ENCODE peak calls at places on chromosomes 2 and 18, in four cellular contexts. A, F, Q and H are unnamed samples.

GRCh38 chr18:55390898-55391297 is 197.1 kb downstream of the TCF4 start:
- DNase-seq in Q (no peak), F (no peak), A (no peak), H (no peak)

GRCh38 chr2:85216051-85216431 is 82.8 kb downstream of the TCF7L1 start:
- DNase-seq in Q (no peak), F (no peak), A (no peak), H (no peak)

GRCh38 chr18:78814321-78814720 is 165.3 kb upstream of the SALL3 start:
- DNase-seq in A (no peak), F (no peak), Q (no peak), H (no peak)

GRCh38 chr2:187994464-187995331 is 297.0 kb upstream of the GULP1 start:
- DNase-seq in Q (no peak), A (no peak), F (no peak), H (no peak)

GRCh38 chr2:173831312-173832229 is 133.6 kb downstream of the SP3 start:
- DNase-seq in Q (no peak), F (peak), A (no peak), H (no peak)

GRCh38 chr18:37425182-37425581 is 140.4 kb downstream of the CELF4 start:
- DNase-seq in Q (no peak), A (no peak), F (no peak), H (no peak)

GRCh38 chr2:172329404-172330059 is 97.9 kb upstream of the ITGA6 start:
- DNase-seq in F (peak), A (no peak), Q (no peak), H (no peak)

GRCh38 chr18:45998244-45998643 is 31.1 kb upstream of the EPG5 start:
- DNase-seq in F (no peak), A (peak), Q (no peak), H (no peak)

GRCh38 chr2:10646153-10646552 is 43.6 kb downstream of the NOL10 start:
- DNase-seq in A (no peak), F (no peak), Q (no peak), H (no peak)

GRCh38 chr2:120894936-120895335 is 159.3 kb downstream of the GLI2 start:
- DNase-seq in F (no peak), A (no peak), Q (no peak), H (no peak)

GRCh38 chr2:120892271-120892966 is 156.8 kb downstream of the GLI2 start:
- DNase-seq in F (no peak), A (no peak), Q (no peak), H (no peak)

GRCh38 chr2:120892967-120893667 is 157.4 kb downstream of the GLI2 start:
- DNase-seq in A (no peak), F (no peak), Q (no peak), H (no peak)

GRCh38 chr2:120896126-120896525 is 160.5 kb downstream of the GLI2 start:
- DNase-seq in Q (no peak), A (no peak), F (peak), H (no peak)

DNA sequence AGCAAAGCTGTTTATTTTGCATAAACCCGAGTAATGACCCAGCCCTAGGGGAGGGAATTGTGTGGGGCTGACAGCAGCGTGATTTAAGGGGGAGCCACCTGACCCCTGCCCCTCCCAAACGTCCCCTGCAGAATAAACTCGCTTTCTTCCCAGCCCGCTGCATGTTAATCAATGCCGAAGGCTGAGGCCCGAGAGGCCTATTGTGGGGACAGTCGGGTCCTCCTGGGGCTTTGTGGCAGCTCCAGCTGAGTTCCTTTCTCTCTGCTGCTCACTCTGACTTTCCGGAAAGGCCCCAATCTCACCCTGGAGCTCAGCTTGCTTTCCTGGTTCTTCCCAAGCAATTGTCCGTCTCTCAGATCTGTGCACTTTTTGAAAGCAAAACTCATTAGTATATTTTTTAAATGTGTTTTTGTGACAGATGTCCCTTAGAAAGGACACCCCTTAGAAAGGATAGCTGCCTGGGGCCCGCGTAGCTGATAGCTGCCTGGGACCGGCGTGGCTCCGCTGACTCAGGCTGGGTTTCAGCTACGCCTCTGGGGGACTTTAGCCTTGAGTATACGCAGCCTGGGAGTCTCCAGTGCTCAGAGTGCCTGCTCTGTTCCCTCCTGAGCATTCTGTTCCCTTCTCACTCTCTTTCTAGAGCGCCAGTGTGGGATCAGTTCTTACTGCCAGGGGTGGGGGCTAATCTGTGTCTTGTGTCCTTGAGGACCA is 158.4 kb downstream of the GLI2 start:
- DNase-seq in A (no peak), Q (no peak), F (no peak), H (no peak)
- H3K4me3 ChIP-seq in A (no peak), Q (no peak), F (no peak), H (no peak)

DNA sequence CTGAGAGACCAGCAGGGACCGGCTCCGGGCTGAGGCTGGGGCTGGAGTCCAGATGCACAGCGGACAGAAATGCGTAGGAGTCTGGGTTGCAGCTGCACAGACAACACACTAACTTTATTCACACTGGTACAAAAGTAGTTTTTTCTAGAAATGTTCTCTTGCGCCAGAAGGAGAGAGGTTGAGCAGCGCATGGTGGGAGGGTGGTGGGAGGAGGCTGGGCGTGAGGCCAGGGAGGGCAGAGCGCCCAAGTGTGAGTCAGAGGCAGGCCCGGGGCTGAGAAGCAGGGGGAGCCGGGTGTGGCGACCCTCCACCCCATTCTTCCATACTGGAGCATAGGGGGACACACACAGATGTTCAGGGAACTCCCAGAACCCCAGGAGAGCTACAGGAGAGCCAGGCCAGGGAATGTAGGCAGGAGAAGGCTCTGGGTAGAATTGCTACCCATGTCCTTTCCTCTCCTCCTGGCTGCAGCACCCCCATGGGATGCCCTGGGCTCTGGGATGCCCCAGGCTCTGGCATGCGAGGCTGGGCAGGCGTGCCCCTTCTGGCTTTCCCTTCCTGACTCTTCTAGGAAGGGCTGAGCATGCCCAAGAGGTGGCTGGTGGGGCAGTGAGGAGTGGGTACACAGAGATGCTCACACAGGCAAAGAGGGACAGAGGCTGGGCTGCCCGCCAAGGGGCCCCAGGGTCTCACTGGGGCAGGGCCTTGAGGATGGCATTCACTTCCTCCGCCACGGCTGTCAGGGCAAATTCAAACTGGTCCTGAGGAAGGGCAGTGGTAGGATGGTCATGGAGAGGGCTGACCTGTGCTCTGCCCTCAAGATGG is 10.6 kb downstream of the DNAJB2 start:
- DNase-seq in A (no peak), Q (no peak), F (peak), H (peak)
- TF ChIP-seq CTCF in A (no peak), Q (no peak), F (no peak), H (no peak)

GRCh38 chr2:96146151-96146880 is 1.1 kb upstream of the DUSP2 start:
- DNase-seq in A (peak), F (peak), Q (no peak), H (peak)

GRCh38 chr2:96144481-96145027 is 686 bp downstream of the DUSP2 start:
- DNase-seq in A (peak), Q (no peak), F (peak), H (peak)

GRCh38 chr2:96146881-96147592 is 1.8 kb upstream of the DUSP2 start:
- DNase-seq in Q (no peak), F (peak), A (no peak), H (peak)

GRCh38 chr2:96143848-96144480 is 1.3 kb downstream of the DUSP2 start:
- DNase-seq in Q (no peak), F (peak), A (peak), H (peak)

DNA sequence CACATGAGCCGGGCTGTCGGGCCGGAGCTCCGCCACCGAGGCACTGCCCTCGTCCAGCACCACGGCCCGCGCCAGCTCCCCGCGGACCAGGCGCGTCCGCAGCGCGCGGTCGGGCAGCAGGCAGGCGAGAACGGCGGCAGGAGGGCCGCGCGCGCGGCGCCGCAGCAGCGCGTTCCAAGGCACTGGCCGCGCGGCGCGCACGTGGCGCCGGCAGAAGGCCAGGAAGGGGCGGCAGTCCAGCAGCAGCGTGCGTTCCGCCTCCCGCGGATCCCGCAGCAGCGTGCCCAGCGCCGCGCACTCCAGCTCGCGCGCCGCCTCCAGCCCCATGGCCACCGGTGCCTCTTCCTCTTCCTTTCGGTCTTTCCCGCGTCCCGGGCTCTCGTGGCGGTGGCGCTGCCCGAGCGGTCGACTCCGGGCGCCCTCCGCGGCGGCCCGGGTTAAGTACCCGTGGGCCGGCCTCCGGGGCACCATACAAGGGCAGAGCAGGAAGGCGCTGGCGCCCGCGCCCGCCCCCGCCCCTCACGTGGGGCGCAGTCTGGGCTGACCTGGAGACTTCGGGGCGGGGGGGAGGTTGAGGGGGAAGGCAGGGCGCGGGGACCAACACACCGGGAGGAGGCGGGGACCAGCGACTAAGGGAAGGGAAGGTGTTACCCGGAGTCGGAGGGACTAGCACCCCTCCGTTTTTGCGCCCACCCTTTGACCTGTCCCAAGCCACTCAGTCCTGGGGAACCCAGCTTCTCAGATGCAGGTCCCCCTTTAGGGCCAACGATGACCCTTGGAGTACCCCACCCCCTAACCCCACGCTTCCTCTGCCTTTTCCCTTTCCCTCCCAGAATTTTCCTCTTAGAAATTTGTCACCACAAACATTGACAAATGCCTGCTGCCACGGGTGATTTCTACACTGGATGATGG is at the start of gene DUSP2:
- DNase-seq in Q (peak), A (peak), F (peak), H (peak)
- H3K4me3 ChIP-seq in Q (peak), A (peak), F (peak), H (peak)

DNA sequence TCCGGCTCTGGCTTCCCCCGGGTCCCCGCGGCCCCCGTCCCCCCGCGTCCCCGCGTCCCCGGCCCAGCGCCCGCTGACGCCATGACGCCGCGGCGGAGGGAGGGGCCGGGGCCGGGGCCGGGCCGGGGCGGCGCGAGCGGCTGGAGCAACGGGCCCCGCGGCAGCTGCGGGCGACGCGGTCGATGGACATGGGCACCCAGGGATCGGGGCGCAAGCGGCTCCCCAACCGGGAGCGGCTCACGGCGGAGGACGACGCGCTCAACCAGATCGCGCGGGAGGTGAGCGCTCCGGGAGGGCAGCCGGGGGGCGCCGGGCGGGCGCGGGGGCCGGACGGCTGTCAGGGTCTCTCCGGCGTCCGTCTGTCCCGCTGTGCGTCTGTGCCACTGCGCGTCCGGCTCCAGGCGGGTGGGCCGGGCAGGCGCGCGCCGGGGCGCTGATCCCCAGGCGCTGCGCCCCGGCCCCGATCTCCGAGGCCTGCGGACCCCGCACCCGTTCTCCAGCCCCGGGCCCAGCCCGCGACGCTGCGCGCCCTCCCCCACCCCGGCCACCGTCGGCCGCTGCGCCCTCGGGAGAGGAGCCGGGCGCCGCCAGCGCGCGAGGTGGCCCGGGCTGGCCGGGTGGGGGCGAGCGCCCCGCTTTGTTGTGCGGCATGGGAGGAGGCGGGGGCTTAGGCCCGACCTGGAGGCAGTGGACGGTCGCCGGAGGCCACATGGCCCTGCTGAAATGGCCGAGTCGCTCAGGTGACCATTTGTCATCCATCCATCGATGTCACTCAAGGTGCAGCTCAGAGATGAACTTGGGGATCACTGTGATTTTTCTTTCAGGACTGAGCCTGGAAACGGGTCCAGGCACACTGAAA is at the start of gene LRRFIP1:
- DNase-seq in A (no peak), Q (no peak), F (peak), H (no peak)
- TF ChIP-seq CTCF in A (no peak), Q (no peak), F (no peak), H (no peak)

GRCh38 chr2:12721571-12722444 is 5.1 kb downstream of the TRIB2 start:
- DNase-seq in Q (no peak), A (no peak), F (no peak), H (no peak)
- H3K4me3 ChIP-seq in Q (peak), A (no peak), F (peak), H (no peak)

GRCh38 chr2:68696554-68696953 is 38.1 kb upstream of the ARHGAP25 start:
- DNase-seq in F (no peak), Q (no peak), A (no peak), H (no peak)
- TF ChIP-seq CTCF in F (no peak), Q (no peak), A (no peak), H (no peak)